ENCODE peak calls at places on chromosomes 11 and 22, in seven cellular contexts. G is activated T-helper 1 cell treated with anti-CD3 and anti-CD28 coated beads, Interleukin-2, amount 50 U/mL, for 16 hours; M is stimulated activated CD4-positive, alpha-beta T cell treated with anti-CD3 and anti-CD28 coated beads, Interleukin-12 subunit alpha, Interleukin-12 subunit beta, amount 100 ng/mL, for 48 hours; A is posterior vena cava; Y is Daoy; W is nucleus accumbens; I is neural crest cell. X is an unnamed sample.

GRCh38 chr11:14967581-14968214 is 4.5 kb downstream of the CALCA start:
- DNase-seq in G (no peak), M (no peak), A (no peak), Y (no peak), W (no peak), I (no peak), X (peak)

GRCh38 chr11:57386178-57386945 is 4.1 kb downstream of the PRG2 start:
- DNase-seq in G (no peak), M (no peak), A (peak), Y (no peak), W (no peak), I (no peak), X (no peak)

GRCh38 chr11:60169264-60169915 is 13.5 kb downstream of the MS4A6A start:
- DNase-seq in G (no peak), M (no peak), A (no peak), Y (peak), W (no peak), I (no peak), X (peak)

GRCh38 chr11:28728666-28729065 is 620.5 kb downstream of the METTL15 start:
- DNase-seq in G (no peak), M (no peak), A (no peak), Y (no peak), W (no peak), I (no peak), X (no peak)

GRCh38 chr11:47498584-47499152 is 49.7 kb upstream of the RAPSN start:
- DNase-seq in G (no peak), M (no peak), A (no peak), Y (no peak), W (no peak), I (no peak), X (no peak)

GRCh38 chr11:58805065-58805464 is 39.4 kb downstream of the GLYATL2 start:
- DNase-seq in G (no peak), M (no peak), A (no peak), Y (no peak), W (no peak), I (no peak), X (no peak)

GRCh38 chr22:39808087-39808486 is 85.5 kb downstream of the ENTHD1 start:
- DNase-seq in G (no peak), M (peak), A (no peak), Y (peak), W (no peak), I (peak), X (peak)

GRCh38 chr22:49405590-49405989 is 422.1 kb downstream of the BRD1 start:
- DNase-seq in G (no peak), M (no peak), A (no peak), Y (no peak), W (no peak), I (no peak), X (no peak)

GRCh38 chr11:36015806-36016205 is 71.9 kb downstream of the LDLRAD3 start:
- DNase-seq in G (no peak), M (no peak), A (peak), Y (no peak), W (no peak), I (no peak), X (no peak)

GRCh38 chr11:129894281-129895125 is 875 bp downstream of the NFRKB start:
- DNase-seq in G (no peak), M (no peak), A (no peak), Y (peak), W (no peak), I (no peak), X (peak)

GRCh38 chr11:124670732-124671131 is 2.8 kb downstream of the SIAE start:
- DNase-seq in G (no peak), M (no peak), A (no peak), Y (peak), W (no peak), I (no peak), X (peak)

GRCh38 chr11:120096326-120096725 is 41.6 kb downstream of the TRIM29 start:
- DNase-seq in G (no peak), M (no peak), A (no peak), Y (no peak), W (no peak), I (no peak), X (no peak)

GRCh38 chr11:58525037-58525614 is 17.2 kb upstream of the OR5B21 start:
- DNase-seq in G (no peak), M (no peak), A (no peak), Y (no peak), W (no peak), I (no peak), X (no peak)

GRCh38 chr22:43996170-43996980 is 27.7 kb upstream of the PARVB start:
- DNase-seq in G (peak), M (peak), A (peak), Y (no peak), W (no peak), I (no peak), X (no peak)

GRCh38 chr11:72231396-72232259 is 7.1 kb downstream of the INPPL1 start:
- DNase-seq in G (no peak), M (no peak), A (peak), Y (no peak), W (no peak), I (no peak), X (no peak)

GRCh38 chr11:113551645-113552044 is 76.4 kb upstream of the DRD2 start:
- DNase-seq in G (no peak), M (no peak), A (no peak), Y (no peak), W (no peak), I (no peak), X (no peak)

GRCh38 chr11:77395460-77396175 is 78.3 kb downstream of the PAK1 start:
- DNase-seq in G (no peak), M (no peak), A (no peak), Y (no peak), W (no peak), I (no peak), X (no peak)

GRCh38 chr11:127332896-127333295 is 332.3 kb upstream of the KIRREL3 start:
- DNase-seq in G (no peak), M (no peak), A (no peak), Y (no peak), W (no peak), I (no peak), X (no peak)

GRCh38 chr11:7600205-7600775 is 73.0 kb downstream of the CYB5R2 start:
- DNase-seq in G (no peak), M (no peak), A (no peak), Y (peak), W (peak), I (peak), X (no peak)

GRCh38 chr22:25475554-25476022 is 88.9 kb upstream of the GRK3 start:
- DNase-seq in G (no peak), M (no peak), A (no peak), Y (peak), W (no peak), I (no peak), X (peak)

GRCh38 chr11:60240661-60241060 is 2.3 kb downstream of the MS4A4E start:
- DNase-seq in G (no peak), M (no peak), A (no peak), Y (no peak), W (no peak), I (no peak), X (no peak)

GRCh38 chr22:49685686-49686085 is 142.0 kb downstream of the BRD1 start:
- DNase-seq in G (no peak), M (no peak), A (no peak), Y (no peak), W (no peak), I (no peak), X (no peak)

GRCh38 chr11:19790831-19791552 is 78.4 kb downstream of the NAV2 start:
- DNase-seq in G (no peak), M (no peak), A (no peak), Y (no peak), W (no peak), I (no peak), X (no peak)

GRCh38 chr11:111403021-111403725 is 24.1 kb upstream of the POU2AF1 start:
- DNase-seq in G (no peak), M (no peak), A (no peak), Y (no peak), W (no peak), I (no peak), X (no peak)

GRCh38 chr11:43987384-43988039 is 45.1 kb downstream of the C11orf96 start:
- DNase-seq in G (no peak), M (no peak), A (peak), Y (peak), W (no peak), I (no peak), X (no peak)

GRCh38 chr11:8604078-8604723 is 10.2 kb upstream of the STK33 start:
- DNase-seq in G (no peak), M (no peak), A (peak), Y (peak), W (no peak), I (peak), X (peak)

GRCh38 chr22:46050916-46051614 is 74.1 kb upstream of the WNT7B start:
- DNase-seq in G (no peak), M (no peak), A (peak), Y (no peak), W (no peak), I (no peak), X (no peak)

GRCh38 chr11:128714881-128715280 is 21.0 kb downstream of the FLI1 start:
- DNase-seq in G (no peak), M (no peak), A (no peak), Y (peak), W (no peak), I (no peak), X (no peak)

GRCh38 chr11:126394036-126394435 is 38.5 kb downstream of the ST3GAL4 start:
- DNase-seq in G (no peak), M (no peak), A (peak), Y (no peak), W (no peak), I (no peak), X (no peak)